ENCODE peak calls at places on chromosomes 3 and 15, in seven cellular contexts. One of them, this sample, is unnamed.

GRCh38 chr3:184339016-184339415 is 1.6 kb downstream of the FAM131A start:
- DNase-seq in colonic mucosa: no peak
- DNase-seq in foreskin keratinocyte: no peak
- DNase-seq in ovary: no peak
- DNase-seq in pancreas: no peak
- DNase-seq in heart left ventricle: no peak
- DNase-seq in effector memory CD4-positive, alpha-beta T cell: no peak
- DNase-seq in this sample: no peak

GRCh38 chr3:12143949-12144504 is 14.7 kb downstream of the TIMP4 start:
- DNase-seq in pancreas: no peak
- DNase-seq in colonic mucosa: no peak
- DNase-seq in foreskin keratinocyte: no peak
- DNase-seq in heart left ventricle: peak; percentile 69
- DNase-seq in ovary: peak; percentile 75
- DNase-seq in effector memory CD4-positive, alpha-beta T cell: no peak
- DNase-seq in this sample: no peak

GRCh38 chr15:98503970-98504369 is 144.4 kb upstream of the IGF1R start:
- DNase-seq in foreskin keratinocyte: no peak
- DNase-seq in heart left ventricle: no peak
- DNase-seq in ovary: no peak
- DNase-seq in effector memory CD4-positive, alpha-beta T cell: no peak
- DNase-seq in pancreas: no peak
- DNase-seq in colonic mucosa: no peak
- DNase-seq in this sample: no peak

GRCh38 chr15:90194655-90195054 is 6.5 kb upstream of the SEMA4B start:
- DNase-seq in ovary: no peak
- DNase-seq in foreskin keratinocyte: no peak
- DNase-seq in pancreas: no peak
- DNase-seq in colonic mucosa: no peak
- DNase-seq in effector memory CD4-positive, alpha-beta T cell: no peak
- DNase-seq in heart left ventricle: no peak
- DNase-seq in this sample: no peak

GRCh38 chr15:41291065-41291631 is 41.2 kb downstream of the OIP5 start:
- DNase-seq in ovary: no peak
- DNase-seq in colonic mucosa: no peak
- DNase-seq in foreskin keratinocyte: no peak
- DNase-seq in effector memory CD4-positive, alpha-beta T cell: no peak
- DNase-seq in heart left ventricle: no peak
- DNase-seq in pancreas: no peak
- DNase-seq in this sample: no peak

GRCh38 chr3:35722902-35723301 is 83.6 kb downstream of the ARPP21 start:
- DNase-seq in effector memory CD4-positive, alpha-beta T cell: no peak
- DNase-seq in foreskin keratinocyte: no peak
- DNase-seq in colonic mucosa: no peak
- DNase-seq in ovary: no peak
- DNase-seq in heart left ventricle: no peak
- DNase-seq in pancreas: no peak
- DNase-seq in this sample: no peak

GRCh38 chr3:16888785-16889607 is 4.2 kb downstream of the PLCL2 start:
- DNase-seq in ovary: no peak
- DNase-seq in heart left ventricle: no peak
- DNase-seq in colonic mucosa: no peak
- DNase-seq in pancreas: no peak
- DNase-seq in foreskin keratinocyte: no peak
- DNase-seq in effector memory CD4-positive, alpha-beta T cell: no peak
- DNase-seq in this sample: peak; percentile 47

GRCh38 chr3:172760406-172760805 is 9.9 kb downstream of the ECT2 start:
- DNase-seq in pancreas: no peak
- DNase-seq in ovary: no peak
- DNase-seq in foreskin keratinocyte: no peak
- DNase-seq in heart left ventricle: no peak
- DNase-seq in effector memory CD4-positive, alpha-beta T cell: no peak
- DNase-seq in colonic mucosa: no peak
- DNase-seq in this sample: no peak

GRCh38 chr15:25795712-25796111 is 67.4 kb downstream of the ATP10A start:
- DNase-seq in pancreas: no peak
- DNase-seq in effector memory CD4-positive, alpha-beta T cell: no peak
- DNase-seq in colonic mucosa: peak; percentile 13
- DNase-seq in ovary: no peak
- DNase-seq in heart left ventricle: peak; percentile 5
- DNase-seq in foreskin keratinocyte: no peak
- DNase-seq in this sample: no peak

GRCh38 chr3:113223831-113224240 is 12.5 kb downstream of the BOC start:
- DNase-seq in pancreas: no peak
- DNase-seq in effector memory CD4-positive, alpha-beta T cell: no peak
- DNase-seq in foreskin keratinocyte: no peak
- DNase-seq in ovary: no peak
- DNase-seq in colonic mucosa: no peak
- DNase-seq in heart left ventricle: no peak
- DNase-seq in this sample: no peak

GRCh38 chr15:64678126-64678819 is 97.1 kb downstream of the RBPMS2 start:
- DNase-seq in pancreas: no peak
- DNase-seq in effector memory CD4-positive, alpha-beta T cell: no peak
- DNase-seq in ovary: no peak
- DNase-seq in colonic mucosa: no peak
- DNase-seq in heart left ventricle: no peak
- DNase-seq in foreskin keratinocyte: no peak
- DNase-seq in this sample: no peak

GRCh38 chr15:71089801-71090200 is 25.5 kb upstream of the THSD4 start:
- DNase-seq in ovary: no peak
- DNase-seq in foreskin keratinocyte: no peak
- DNase-seq in pancreas: no peak
- DNase-seq in colonic mucosa: no peak
- DNase-seq in heart left ventricle: no peak
- DNase-seq in effector memory CD4-positive, alpha-beta T cell: no peak
- DNase-seq in this sample: no peak

GRCh38 chr15:29129221-29129620 is 140.4 kb downstream of the NSMCE3 start:
- DNase-seq in colonic mucosa: no peak
- DNase-seq in pancreas: peak; percentile 16
- DNase-seq in heart left ventricle: no peak
- DNase-seq in ovary: no peak
- DNase-seq in foreskin keratinocyte: no peak
- DNase-seq in effector memory CD4-positive, alpha-beta T cell: no peak
- DNase-seq in this sample: peak; percentile 10

GRCh38 chr3:36832406-36832805 is 68.1 kb upstream of the DCLK3 start:
- DNase-seq in foreskin keratinocyte: no peak
- DNase-seq in ovary: no peak
- DNase-seq in colonic mucosa: no peak
- DNase-seq in effector memory CD4-positive, alpha-beta T cell: no peak
- DNase-seq in pancreas: no peak
- DNase-seq in heart left ventricle: no peak
- DNase-seq in this sample: no peak

GRCh38 chr3:41117398-41117870 is 81.9 kb upstream of the CTNNB1 start:
- DNase-seq in ovary: peak; percentile 52
- DNase-seq in effector memory CD4-positive, alpha-beta T cell: peak; percentile 55
- DNase-seq in foreskin keratinocyte: peak; percentile 92
- DNase-seq in pancreas: peak; percentile 69
- DNase-seq in colonic mucosa: peak; percentile 93
- DNase-seq in heart left ventricle: peak; percentile 95
- DNase-seq in this sample: peak; percentile 91

GRCh38 chr3:13296662-13297061 is 123.5 kb downstream of the NUP210 start:
- DNase-seq in heart left ventricle: no peak
- DNase-seq in ovary: no peak
- DNase-seq in colonic mucosa: no peak
- DNase-seq in effector memory CD4-positive, alpha-beta T cell: no peak
- DNase-seq in foreskin keratinocyte: no peak
- DNase-seq in pancreas: peak; percentile 37
- DNase-seq in this sample: no peak

GRCh38 chr3:32239638-32240550 is 1.4 kb downstream of the CMTM8 start:
- DNase-seq in pancreas: no peak
- DNase-seq in foreskin keratinocyte: no peak
- DNase-seq in ovary: no peak
- DNase-seq in colonic mucosa: peak; percentile 67
- DNase-seq in heart left ventricle: no peak
- DNase-seq in effector memory CD4-positive, alpha-beta T cell: no peak
- DNase-seq in this sample: peak; percentile 26

GRCh38 chr3:14988988-14989394 is 41.6 kb downstream of the NR2C2 start:
- DNase-seq in pancreas: no peak
- DNase-seq in ovary: no peak
- DNase-seq in effector memory CD4-positive, alpha-beta T cell: no peak
- DNase-seq in foreskin keratinocyte: no peak
- DNase-seq in heart left ventricle: no peak
- DNase-seq in colonic mucosa: no peak
- DNase-seq in this sample: no peak

GRCh38 chr3:73361591-73361990 is 263.1 kb downstream of the PDZRN3 start:
- DNase-seq in colonic mucosa: no peak
- DNase-seq in ovary: no peak
- DNase-seq in foreskin keratinocyte: no peak
- DNase-seq in heart left ventricle: no peak
- DNase-seq in pancreas: no peak
- DNase-seq in effector memory CD4-positive, alpha-beta T cell: no peak
- DNase-seq in this sample: no peak

GRCh38 chr15:22868495-22868894 is 30.0 kb downstream of the NIPA2 start:
- DNase-seq in effector memory CD4-positive, alpha-beta T cell: no peak
- DNase-seq in heart left ventricle: no peak
- DNase-seq in pancreas: no peak
- DNase-seq in foreskin keratinocyte: no peak
- DNase-seq in ovary: no peak
- DNase-seq in colonic mucosa: no peak
- DNase-seq in this sample: no peak

GRCh38 chr3:119084371-119085069 is 49.9 kb upstream of the IGSF11 start:
- DNase-seq in pancreas: no peak
- DNase-seq in colonic mucosa: no peak
- DNase-seq in foreskin keratinocyte: no peak
- DNase-seq in effector memory CD4-positive, alpha-beta T cell: no peak
- DNase-seq in heart left ventricle: no peak
- DNase-seq in ovary: no peak
- DNase-seq in this sample: no peak

GRCh38 chr15:95247068-95247984 is 1016.0 kb downstream of the MCTP2 start:
- DNase-seq in colonic mucosa: no peak
- DNase-seq in pancreas: no peak
- DNase-seq in heart left ventricle: no peak
- DNase-seq in foreskin keratinocyte: peak; percentile 99
- DNase-seq in effector memory CD4-positive, alpha-beta T cell: no peak
- DNase-seq in ovary: no peak
- DNase-seq in this sample: no peak

GRCh38 chr3:170476291-170476690 is 57.6 kb downstream of the CLDN11 start:
- DNase-seq in foreskin keratinocyte: no peak
- DNase-seq in ovary: no peak
- DNase-seq in effector memory CD4-positive, alpha-beta T cell: no peak
- DNase-seq in heart left ventricle: no peak
- DNase-seq in colonic mucosa: no peak
- DNase-seq in pancreas: no peak
- DNase-seq in this sample: no peak

DNA sequence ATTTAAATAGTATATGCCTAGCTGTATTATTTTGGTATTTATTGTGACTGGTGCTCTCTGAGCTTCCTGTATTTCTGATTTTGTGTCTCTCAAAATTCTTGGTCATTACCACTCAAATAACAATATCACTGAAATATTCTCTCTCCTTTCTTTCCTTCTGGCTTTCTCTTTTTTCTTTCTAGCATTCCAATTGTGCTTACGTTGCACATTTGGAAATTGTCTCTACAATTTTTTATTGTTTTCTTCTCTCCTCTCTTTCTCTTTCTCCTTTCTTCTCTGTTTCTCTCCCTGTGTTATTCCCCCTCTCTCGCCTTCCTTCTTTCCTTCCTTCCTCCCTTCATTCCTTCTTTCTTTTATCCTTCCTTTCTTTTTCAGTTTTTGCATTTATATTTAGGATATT is 89.6 kb upstream of the MCTP2 start:
- DNase-seq in pancreas: no peak
- DNase-seq in ovary: no peak
- DNase-seq in colonic mucosa: no peak
- DNase-seq in effector memory CD4-positive, alpha-beta T cell: no peak
- DNase-seq in heart left ventricle: no peak
- DNase-seq in foreskin keratinocyte: no peak
- DNase-seq in this sample: no peak
- H3K4me1 ChIP-seq in pancreas: no peaks in the 10 kb centered on the region
- H3K4me1 ChIP-seq in ovary: no peaks in the 10 kb centered on the region
- H3K4me1 ChIP-seq in colonic mucosa: no peaks in the 10 kb centered on the region
- H3K4me1 ChIP-seq in effector memory CD4-positive, alpha-beta T cell: no peaks in the 10 kb centered on the region
- H3K4me1 ChIP-seq in heart left ventricle: no peaks in the 10 kb centered on the region
- H3K4me1 ChIP-seq in foreskin keratinocyte: no peaks in the 10 kb centered on the region
- H3K4me1 ChIP-seq in this sample: no peaks in the 10 kb centered on the region

DNA sequence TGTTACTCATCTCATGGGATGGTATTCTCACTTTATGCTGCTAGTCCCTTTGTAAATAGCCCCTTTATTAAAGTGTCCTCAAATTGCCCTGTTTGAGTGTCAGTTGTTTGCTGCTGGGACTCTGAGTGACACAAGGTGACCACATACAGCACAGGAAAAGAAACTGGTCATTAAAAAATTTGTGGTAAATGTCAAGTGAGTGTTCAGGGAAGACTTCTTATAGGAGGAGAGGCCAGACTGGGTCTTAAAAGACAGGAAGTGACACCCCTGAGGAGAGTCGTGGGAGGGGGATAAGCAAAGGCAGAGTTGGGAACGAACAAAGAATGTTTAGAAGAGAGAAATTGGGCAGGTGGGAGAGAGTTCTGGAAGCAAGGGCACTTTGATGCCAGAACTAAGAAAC is 35.2 kb downstream of the CCR3 start:
- DNase-seq in pancreas: no peak
- DNase-seq in colonic mucosa: no peak
- DNase-seq in effector memory CD4-positive, alpha-beta T cell: no peak
- DNase-seq in ovary: no peak
- DNase-seq in heart left ventricle: no peak
- DNase-seq in foreskin keratinocyte: no peak
- DNase-seq in this sample: no peak
- H3K4me1 ChIP-seq in pancreas: no peaks in the 10 kb centered on the region
- H3K4me1 ChIP-seq in colonic mucosa: no peaks in the 10 kb centered on the region
- H3K4me1 ChIP-seq in effector memory CD4-positive, alpha-beta T cell: peaks cover 35% of the 10 kb centered on the region
- H3K4me1 ChIP-seq in ovary: no peaks in the 10 kb centered on the region
- H3K4me1 ChIP-seq in heart left ventricle: no peaks in the 10 kb centered on the region
- H3K4me1 ChIP-seq in foreskin keratinocyte: no peaks in the 10 kb centered on the region
- H3K4me1 ChIP-seq in this sample: peaks cover 48% of the 10 kb centered on the region

GRCh38 chr3:129597087-129597791 is 9.2 kb downstream of the PLXND1 start:
- DNase-seq in ovary: peak; percentile 64
- DNase-seq in colonic mucosa: no peak
- DNase-seq in effector memory CD4-positive, alpha-beta T cell: no peak
- DNase-seq in foreskin keratinocyte: no peak
- DNase-seq in pancreas: no peak
- DNase-seq in heart left ventricle: no peak
- DNase-seq in this sample: no peak

GRCh38 chr3:129599073-129599472 is 7.4 kb downstream of the PLXND1 start:
- DNase-seq in pancreas: no peak
- DNase-seq in ovary: no peak
- DNase-seq in foreskin keratinocyte: no peak
- DNase-seq in colonic mucosa: no peak
- DNase-seq in heart left ventricle: no peak
- DNase-seq in effector memory CD4-positive, alpha-beta T cell: no peak
- DNase-seq in this sample: no peak

GRCh38 chr3:129596194-129597086 is 10.0 kb downstream of the PLXND1 start:
- DNase-seq in pancreas: no peak
- DNase-seq in heart left ventricle: peak; percentile 94
- DNase-seq in effector memory CD4-positive, alpha-beta T cell: no peak
- DNase-seq in colonic mucosa: peak; percentile 67
- DNase-seq in foreskin keratinocyte: no peak
- DNase-seq in ovary: peak; percentile 93
- DNase-seq in this sample: no peak

GRCh38 chr3:129598484-129598883 is 8.0 kb downstream of the PLXND1 start:
- DNase-seq in effector memory CD4-positive, alpha-beta T cell: no peak
- DNase-seq in heart left ventricle: no peak
- DNase-seq in pancreas: no peak
- DNase-seq in ovary: no peak
- DNase-seq in colonic mucosa: no peak
- DNase-seq in foreskin keratinocyte: no peak
- DNase-seq in this sample: no peak

GRCh38 chr3:129597792-129598381 is 8.6 kb downstream of the PLXND1 start:
- DNase-seq in colonic mucosa: no peak
- DNase-seq in heart left ventricle: no peak
- DNase-seq in ovary: no peak
- DNase-seq in pancreas: no peak
- DNase-seq in effector memory CD4-positive, alpha-beta T cell: no peak
- DNase-seq in foreskin keratinocyte: no peak
- DNase-seq in this sample: no peak
- H3K4me1 ChIP-seq in colonic mucosa: no peaks in the 10 kb centered on the region
- H3K4me1 ChIP-seq in heart left ventricle: peaks cover 91% of the 10 kb centered on the region
- H3K4me1 ChIP-seq in ovary: peaks cover 46% of the 10 kb centered on the region
- H3K4me1 ChIP-seq in pancreas: peaks cover 3% of the 10 kb centered on the region
- H3K4me1 ChIP-seq in effector memory CD4-positive, alpha-beta T cell: peaks cover 17% of the 10 kb centered on the region
- H3K4me1 ChIP-seq in foreskin keratinocyte: no peaks in the 10 kb centered on the region
- H3K4me1 ChIP-seq in this sample: peaks cover 23% of the 10 kb centered on the region

GRCh38 chr3:5194341-5194740 is 6.8 kb downstream of the EDEM1 start:
- DNase-seq in colonic mucosa: no peak
- DNase-seq in foreskin keratinocyte: no peak
- DNase-seq in ovary: no peak
- DNase-seq in heart left ventricle: no peak
- DNase-seq in effector memory CD4-positive, alpha-beta T cell: no peak
- DNase-seq in pancreas: no peak
- DNase-seq in this sample: no peak
- H3K4me1 ChIP-seq in colonic mucosa: no peaks in the 10 kb centered on the region
- H3K4me1 ChIP-seq in foreskin keratinocyte: peaks cover 46% of the 10 kb centered on the region
- H3K4me1 ChIP-seq in ovary: peaks cover 3% of the 10 kb centered on the region
- H3K4me1 ChIP-seq in heart left ventricle: peaks cover 19% of the 10 kb centered on the region
- H3K4me1 ChIP-seq in effector memory CD4-positive, alpha-beta T cell: peaks cover 51% of the 10 kb centered on the region
- H3K4me1 ChIP-seq in pancreas: peaks cover 25% of the 10 kb centered on the region
- H3K4me1 ChIP-seq in this sample: peaks cover 85% of the 10 kb centered on the region